ENCODE peak calls at places on chromosomes 1 and 21, in four cellular contexts. A is GM12878, P is PC-3, T is psoas muscle. G is an unnamed sample.

GRCh38 chr1:62337785-62338631 is 18.8 kb upstream of the KANK4 start:
- ATAC-seq in A (no peak), P (peak; percentile 24), T (no peak), G (no peak)

GRCh38 chr1:50218344-50218743 is 109.6 kb downstream of the ELAVL4 start:
- ATAC-seq in A (no peak), P (no peak), T (no peak), G (no peak)

GRCh38 chr21:38839683-38840286 is 34.1 kb downstream of the ETS2 start:
- ATAC-seq in A (no peak), P (peak; percentile 92), T (peak; percentile 29), G (no peak)

GRCh38 chr1:48686159-48686558 is 90.5 kb downstream of the BEND5 start:
- ATAC-seq in A (no peak), P (no peak), T (no peak), G (no peak)

GRCh38 chr1:65055754-65056153 is 89.4 kb upstream of the JAK1 start:
- ATAC-seq in A (no peak), P (no peak), T (no peak), G (peak; percentile 25)

GRCh38 chr1:177020861-177021589 is 143.5 kb downstream of the ASTN1 start:
- ATAC-seq in A (no peak), P (no peak), T (no peak), G (no peak)

GRCh38 chr1:49333946-49334345 is 557.3 kb upstream of the BEND5 start:
- ATAC-seq in A (no peak), P (no peak), T (no peak), G (no peak)

GRCh38 chr1:9717193-9718005 is 65.9 kb downstream of the PIK3CD start:
- ATAC-seq in A (peak; percentile 80), P (no peak), T (no peak), G (peak; percentile 29)

GRCh38 chr1:9922342-9922741 is 12.3 kb upstream of the CTNNBIP1 start:
- ATAC-seq in A (no peak), P (no peak), T (no peak), G (no peak)

GRCh38 chr1:21342961-21343838 is 52.9 kb upstream of the ECE1 start:
- ATAC-seq in A (peak; percentile 66), P (no peak), T (no peak), G (no peak)

GRCh38 chr1:175889044-175889443 is 145.6 kb upstream of the TNR start:
- ATAC-seq in A (no peak), P (no peak), T (no peak), G (no peak)

GRCh38 chr1:153801028-153801625 is 25.9 kb downstream of the SLC27A3 start:
- ATAC-seq in A (no peak), P (no peak), T (no peak), G (no peak)

GRCh38 chr1:201537966-201538617 is 835 bp upstream of the NAV1 start:
- ATAC-seq in A (no peak), P (no peak), T (no peak), G (no peak)

GRCh38 chr1:18009061-18009728 is 98.4 kb upstream of the IGSF21 start:
- ATAC-seq in A (no peak), P (no peak), T (no peak), G (no peak)

GRCh38 chr1:31912839-31913239 is 25.3 kb downstream of the PTP4A2 start:
- ATAC-seq in A (peak; percentile 85), P (no peak), T (no peak), G (no peak)

GRCh38 chr1:33387512-33388079 is 43.3 kb downstream of the PHC2 start:
- ATAC-seq in A (no peak), P (no peak), T (no peak), G (no peak)

GRCh38 chr1:39509360-39510009 is 18.0 kb downstream of the BMP8A start:
- ATAC-seq in A (peak; percentile 82), P (no peak), T (peak; percentile 70), G (peak; percentile 56)

GRCh38 chr21:25638634-25639166 is 358 bp upstream of the JAM2 start:
- ATAC-seq in A (peak; percentile 38), P (no peak), T (peak; percentile 46), G (peak; percentile 72)

GRCh38 chr1:57082711-57083439 is 117.1 kb upstream of the C8B start:
- ATAC-seq in A (no peak), P (no peak), T (no peak), G (no peak)

GRCh38 chr1:89311757-89312156 is 39.1 kb upstream of the GBP5 start:
- ATAC-seq in A (peak; percentile 57), P (peak; percentile 48), T (no peak), G (no peak)

GRCh38 chr21:38840456-38841129 is 34.9 kb downstream of the ETS2 start:
- ATAC-seq in A (no peak), P (no peak), T (no peak), G (no peak)

GRCh38 chr1:81304187-81304586 is 496.5 kb upstream of the ADGRL2 start:
- ATAC-seq in A (no peak), P (peak; percentile 66), T (no peak), G (no peak)

GRCh38 chr1:156319664-156320063 is 18.4 kb downstream of the CCT3 start:
- ATAC-seq in A (no peak), P (peak; percentile 27), T (no peak), G (no peak)

GRCh38 chr1:243727503-243728191 is 122.4 kb downstream of the AKT3 start:
- ATAC-seq in A (peak; percentile 90), P (no peak), T (no peak), G (no peak)

GRCh38 chr1:110390692-110391232 is at the start of gene SLC16A4:
- ATAC-seq in A (no peak), P (no peak), T (peak; percentile 58), G (peak; percentile 79)

GRCh38 chr21:16588433-16588860 is 858.7 kb downstream of the USP25 start:
- ATAC-seq in A (no peak), P (no peak), T (peak; percentile 63), G (peak; percentile 73)

GRCh38 chr1:83882906-83883305 is 116.0 kb downstream of the TTLL7 start:
- ATAC-seq in A (peak; percentile 64), P (peak; percentile 99), T (no peak), G (no peak)

GRCh38 chr1:166378805-166379204 is 212.0 kb upstream of the FAM78B start:
- ATAC-seq in A (no peak), P (no peak), T (peak; percentile 75), G (no peak)

GRCh38 chr1:44946720-44947059 is 39.7 kb downstream of the EIF2B3 start:
- ATAC-seq in A (no peak), P (peak; percentile 39), T (no peak), G (no peak)

GRCh38 chr1:108669679-108670078 is 8.8 kb upstream of the HENMT1 start:
- ATAC-seq in A (no peak), P (no peak), T (no peak), G (no peak)

GRCh38 chr1:173861731-173862145 is 6.1 kb downstream of the GAS5 start:
- ATAC-seq in A (peak; percentile 21), P (peak; percentile 20), T (no peak), G (no peak)

GRCh38 chr1:167430134-167430848 is 88.0 kb downstream of the CD247 start:
- ATAC-seq in A (peak; percentile 26), P (no peak), T (no peak), G (peak; percentile 28)

GRCh38 chr1:208134491-208134890 is 109.7 kb downstream of the PLXNA2 start:
- ATAC-seq in A (no peak), P (no peak), T (peak; percentile 57), G (no peak)

GRCh38 chr1:235366286-235366685 is 941 bp upstream of the TBCE start:
- ATAC-seq in A (peak; percentile 16), P (no peak), T (no peak), G (no peak)

GRCh38 chr1:74145086-74145485 is 52.9 kb downstream of the LRRIQ3 start:
- ATAC-seq in A (no peak), P (no peak), T (no peak), G (no peak)
- H3K4me3 ChIP-seq in A (no peak overlapping the region), P (no peak overlapping the region), T (no peak overlapping the region), G (no peak overlapping the region)

GRCh38 chr1:71745326-71745725 is 537.0 kb downstream of the NEGR1 start:
- ATAC-seq in A (no peak), P (no peak), T (no peak), G (no peak)
- H3K4me3 ChIP-seq in A (no peak overlapping the region), P (no peak overlapping the region), T (no peak overlapping the region), G (no peak overlapping the region)

GRCh38 chr1:100953915-100954314 is 58.0 kb downstream of the SLC30A7 start:
- ATAC-seq in A (no peak), P (no peak), T (no peak), G (no peak)

GRCh38 chr1:100952104-100952745 is 56.3 kb downstream of the SLC30A7 start:
- ATAC-seq in A (no peak), P (no peak), T (no peak), G (no peak)

GRCh38 chr1:100950776-100951175 is 54.9 kb downstream of the SLC30A7 start:
- ATAC-seq in A (no peak), P (no peak), T (no peak), G (no peak)

GRCh38 chr1:100959502-100960060 is 63.7 kb downstream of the SLC30A7 start:
- ATAC-seq in A (no peak), P (peak; percentile 37), T (no peak), G (no peak)

DNA sequence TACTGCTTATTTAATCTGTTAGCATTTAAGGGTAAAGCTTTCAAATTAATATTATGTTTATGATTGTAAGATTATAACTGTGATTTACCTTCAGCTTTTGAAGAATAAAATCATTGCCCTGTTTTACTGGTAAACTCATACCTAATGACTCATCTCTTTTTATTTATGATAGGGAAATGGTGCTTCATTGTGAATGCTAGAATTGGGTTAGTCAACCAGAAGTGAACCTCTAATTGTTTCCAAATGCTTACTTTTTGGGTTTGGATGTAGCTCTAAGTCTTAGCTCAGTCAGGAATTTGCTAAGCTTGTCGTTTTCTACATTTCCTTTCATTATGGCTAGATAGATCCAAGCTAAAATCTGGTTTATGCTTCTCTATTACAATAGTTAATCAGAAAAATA is 59.4 kb downstream of the SLC30A7 start:
- ATAC-seq in A (no peak), P (peak; percentile 81), T (no peak), G (no peak)
- H3K4me3 ChIP-seq in A (no peak overlapping the region), P (no peak overlapping the region), T (no peak overlapping the region), G (no peak overlapping the region)

DNA sequence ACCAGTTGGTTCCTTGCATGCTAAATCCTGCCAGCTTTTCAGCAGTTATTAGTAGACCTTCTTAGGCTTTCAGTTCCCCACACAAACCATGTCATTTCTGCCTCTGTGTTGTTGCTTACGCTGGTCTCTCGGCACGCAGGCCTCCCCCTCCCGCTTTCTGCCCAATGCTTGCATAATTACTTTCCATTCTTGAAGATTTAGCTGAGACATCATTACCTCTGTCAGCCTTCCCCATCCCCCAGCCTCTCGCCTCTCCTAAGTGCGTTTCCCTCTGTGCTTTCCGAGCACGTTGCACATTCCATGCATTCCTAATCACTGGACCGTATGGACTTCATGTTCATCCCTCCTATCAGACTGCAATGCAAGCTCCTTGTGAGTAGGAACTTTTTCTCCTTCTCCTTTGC is 26.8 kb downstream of the TSHB start:
- ATAC-seq in A (peak; percentile 85), P (no peak), T (no peak), G (peak; percentile 66)
- H3K4me3 ChIP-seq in A (no peak overlapping the region), P (no peak overlapping the region), T (no peak overlapping the region), G (no peak overlapping the region)

GRCh38 chr1:192805832-192806323 is 3.0 kb upstream of the RGS2 start:
- ATAC-seq in A (peak; percentile 31), P (peak; percentile 2), T (no peak), G (no peak)

GRCh38 chr1:192808588-192809285 is at the start of gene RGS2:
- ATAC-seq in A (peak; percentile 93), P (peak; percentile 73), T (peak; percentile 99), G (peak; percentile 96)

GRCh38 chr1:192807221-192807967 is 1.4 kb upstream of the RGS2 start:
- ATAC-seq in A (peak; percentile 49), P (no peak), T (no peak), G (no peak)

GRCh38 chr1:192809286-192810252 is 730 bp downstream of the RGS2 start:
- ATAC-seq in A (peak; percentile 1), P (peak; percentile 1), T (no peak), G (peak; percentile 1)

GRCh38 chr1:192807968-192808587 is 761 bp upstream of the RGS2 start:
- ATAC-seq in A (no peak), P (peak; percentile 16), T (no peak), G (no peak)
- H3K4me3 ChIP-seq in A (peak overlapping the region; percentile 66), P (peak overlapping the region; percentile 86), T (peak overlapping the region; percentile 78), G (peak overlapping the region; percentile 77)